ENCODE peak calls at places on chromosomes 2 and 18, in five cellular contexts. W, A, O, N and D are unnamed samples.
A peak's percentile ranks its signal among the peaks of the same experiment; 100 is the strongest.

GRCh38 chr18:79900610-79901570 is 50.6 kb downstream of the SLC66A2 start:
- DNase-seq in O (peak; percentile 27), N (no peak), W (no peak), A (no peak), D (no peak)

GRCh38 chr18:12880532-12880892 is 3.5 kb downstream of the PTPN2 start:
- DNase-seq in A (no peak), O (no peak), W (no peak), N (no peak), D (no peak)

GRCh38 chr2:67662222-67662621 is 265.1 kb downstream of the ETAA1 start:
- DNase-seq in O (no peak), W (no peak), A (no peak), N (no peak), D (no peak)

GRCh38 chr2:234500394-234501006 is 3.6 kb upstream of the ARL4C start:
- DNase-seq in A (no peak), N (peak; percentile 65), W (no peak), O (peak; percentile 61), D (peak; percentile 53)

GRCh38 chr2:117771969-117772630 is 42.4 kb upstream of the DDX18 start:
- DNase-seq in O (peak; percentile 46), W (peak; percentile 6), A (no peak), N (peak; percentile 38), D (no peak)

GRCh38 chr2:218645126-218645525 is 14.3 kb downstream of the ZNF142 start:
- DNase-seq in N (peak; percentile 62), O (no peak), A (no peak), W (no peak), D (no peak)

GRCh38 chr2:137677466-137677865 is 286.8 kb upstream of the HNMT start:
- DNase-seq in N (no peak), A (no peak), O (peak; percentile 14), W (no peak), D (no peak)

GRCh38 chr2:138356178-138356577 is 145.4 kb upstream of the SPOPL start:
- DNase-seq in N (peak; percentile 29), O (no peak), A (no peak), W (no peak), D (no peak)

GRCh38 chr2:85462337-85462736 is 43.8 kb downstream of the SH2D6 start:
- DNase-seq in A (no peak), O (no peak), W (no peak), N (no peak), D (no peak)

GRCh38 chr18:63542069-63542468 is at the start of gene SERPINB12:
- DNase-seq in A (no peak), N (no peak), O (no peak), W (no peak), D (no peak)

GRCh38 chr2:216006164-216006663 is 7.1 kb downstream of the MREG start:
- DNase-seq in A (no peak), O (no peak), W (no peak), N (no peak), D (peak; percentile 73)

GRCh38 chr2:39488450-39488849 is 51.4 kb upstream of the MAP4K3 start:
- DNase-seq in A (no peak), N (peak; percentile 95), O (no peak), W (no peak), D (no peak)

GRCh38 chr18:26764177-26764576 is 101.3 kb downstream of the AQP4 start:
- DNase-seq in O (no peak), W (no peak), N (no peak), A (no peak), D (no peak)

GRCh38 chr2:45932278-45932975 is 281.0 kb downstream of the PRKCE start:
- DNase-seq in O (no peak), A (no peak), N (peak; percentile 88), W (no peak), D (no peak)

GRCh38 chr2:180596453-180596852 is 384.0 kb upstream of the UBE2E3 start:
- DNase-seq in A (no peak), W (no peak), N (no peak), O (no peak), D (no peak)

GRCh38 chr2:73418343-73418742 is 32.7 kb downstream of the ALMS1 start:
- DNase-seq in W (no peak), A (no peak), N (peak; percentile 91), O (no peak), D (no peak)

GRCh38 chr2:185433824-185434223 is 304.8 kb upstream of the FSIP2 start:
- DNase-seq in A (no peak), O (no peak), W (no peak), N (no peak), D (no peak)

GRCh38 chr2:202099515-202099914 is 26.5 kb downstream of the KIAA2012 start:
- DNase-seq in A (no peak), W (no peak), N (no peak), O (no peak), D (no peak)

GRCh38 chr18:67520276-67521035 is 3.9 kb upstream of the DSEL start:
- DNase-seq in W (no peak), N (peak; percentile 76), O (no peak), A (no peak), D (no peak)

GRCh38 chr2:30127016-30127893 is 19.6 kb upstream of the YPEL5 start:
- DNase-seq in W (no peak), O (no peak), N (peak; percentile 31), A (no peak), D (no peak)

GRCh38 chr2:112059671-112060070 is 4.6 kb downstream of the TMEM87B start:
- DNase-seq in N (no peak), W (no peak), A (no peak), O (no peak), D (no peak)

GRCh38 chr2:144414324-144414845 is 105.5 kb downstream of the ZEB2 start:
- DNase-seq in N (peak; percentile 97), A (no peak), O (no peak), W (no peak), D (no peak)

GRCh38 chr18:78771496-78772368 is 207.9 kb upstream of the SALL3 start:
- DNase-seq in O (no peak), N (no peak), A (no peak), W (no peak), D (no peak)

GRCh38 chr2:71603311-71603794 is 150.0 kb downstream of the DYSF start:
- DNase-seq in O (no peak), W (no peak), A (no peak), N (no peak), D (no peak)
- TF ChIP-seq RCOR1 in O (no peak), W (no peak), A (no peak), N (no peak), D (no peak)

DNA sequence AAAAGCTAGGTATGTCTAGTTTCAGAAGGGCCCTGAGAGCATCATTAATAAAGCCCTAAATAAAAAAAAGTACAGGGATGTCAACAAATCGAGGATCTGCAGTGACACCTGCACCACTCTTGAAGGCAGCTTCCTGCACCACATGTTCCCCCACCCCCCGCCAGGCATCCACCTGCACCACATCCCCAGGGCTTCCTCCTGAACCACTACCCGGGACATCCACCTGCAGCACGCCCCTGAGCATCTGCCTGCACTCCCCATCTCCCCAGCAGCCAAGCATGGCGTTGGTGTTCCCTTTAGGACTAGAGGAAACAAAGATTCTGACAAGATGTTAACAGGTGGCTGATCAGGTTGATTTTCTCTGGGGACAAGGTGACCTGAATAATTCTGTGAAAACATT is 55.2 kb downstream of the DLGAP1 start:
- DNase-seq in A (no peak), W (no peak), O (no peak), N (no peak), D (no peak)
- TF ChIP-seq RCOR1 in A (no peak), W (no peak), O (no peak), N (no peak), D (no peak)

GRCh38 chr2:35997488-35997887 is 358.1 kb upstream of the CRIM1 start:
- DNase-seq in A (no peak), N (no peak), O (no peak), W (no peak), D (no peak)
- TF ChIP-seq RCOR1 in A (no peak), N (no peak), O (no peak), W (no peak), D (no peak)

DNA sequence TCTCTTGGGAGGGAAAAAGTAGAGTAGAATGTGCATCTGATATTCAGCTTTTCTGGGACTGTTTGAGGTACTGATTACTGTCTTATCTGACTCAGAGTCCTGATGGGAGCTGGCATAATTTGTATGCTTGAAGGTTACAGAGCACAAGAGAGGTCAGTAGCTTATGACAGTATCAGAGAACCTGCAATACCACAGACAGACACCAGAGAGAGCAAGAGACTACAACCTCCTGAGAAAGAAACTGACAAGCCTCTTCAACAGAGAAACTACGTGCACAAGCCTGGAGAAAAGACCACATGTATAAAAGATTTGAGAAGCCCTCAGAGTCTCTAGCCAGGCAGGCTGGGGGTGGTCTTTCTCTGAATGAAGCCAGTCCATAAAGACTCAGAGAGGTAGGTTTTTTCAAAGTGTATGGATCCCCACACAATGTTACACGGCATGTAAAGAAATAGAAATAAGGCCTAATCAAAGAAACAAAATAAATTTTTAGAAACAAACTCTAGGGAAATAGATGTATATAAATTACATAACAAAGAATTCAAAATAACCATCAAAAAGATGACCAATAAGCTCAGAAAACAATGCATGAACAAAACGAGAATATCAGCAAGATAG is 568.3 kb downstream of the LRRTM4 start:
- DNase-seq in N (peak; percentile 41), O (peak; percentile 4), W (no peak), A (peak; percentile 7), D (peak; percentile 17)
- TF ChIP-seq RCOR1 in N (no peak), O (no peak), W (no peak), A (no peak), D (no peak)